ENCODE peak calls at places on chromosomes 12 and 14, in nine cellular contexts. One of them, this sample, is unnamed.

GRCh38 chr14:68794856-68795601 is 2.2 kb upstream of the ZFP36L1 start:
- DNase-seq in neural progenitor cell: peak
- DNase-seq in hepatocyte: peak
- DNase-seq in DND-41: peak
- DNase-seq in PC-9: peak
- DNase-seq in HCT116: no peak
- DNase-seq in endothelial cell of umbilical vein: peak
- DNase-seq in MM.1S: peak
- DNase-seq in PC-3: peak
- DNase-seq in this sample: peak

GRCh38 chr12:42094277-42094676 is 50.4 kb downstream of the GXYLT1 start:
- DNase-seq in HCT116: peak
- DNase-seq in MM.1S: no peak
- DNase-seq in endothelial cell of umbilical vein: peak
- DNase-seq in hepatocyte: peak
- DNase-seq in PC-3: peak
- DNase-seq in neural progenitor cell: no peak
- DNase-seq in DND-41: peak
- DNase-seq in PC-9: no peak
- DNase-seq in this sample: peak

GRCh38 chr12:43976027-43976426 is 140.1 kb downstream of the TMEM117 start:
- DNase-seq in endothelial cell of umbilical vein: no peak
- DNase-seq in PC-3: no peak
- DNase-seq in PC-9: no peak
- DNase-seq in HCT116: no peak
- DNase-seq in neural progenitor cell: no peak
- DNase-seq in MM.1S: no peak
- DNase-seq in hepatocyte: no peak
- DNase-seq in DND-41: no peak
- DNase-seq in this sample: no peak

GRCh38 chr12:52790427-52791270 is 5.3 kb downstream of the KRT3 start:
- DNase-seq in neural progenitor cell: no peak
- DNase-seq in DND-41: no peak
- DNase-seq in HCT116: no peak
- DNase-seq in PC-3: no peak
- DNase-seq in MM.1S: no peak
- DNase-seq in hepatocyte: no peak
- DNase-seq in PC-9: no peak
- DNase-seq in endothelial cell of umbilical vein: no peak
- DNase-seq in this sample: no peak

GRCh38 chr14:101397206-101397605 is 164.1 kb upstream of the DIO3 start:
- DNase-seq in hepatocyte: no peak
- DNase-seq in PC-9: no peak
- DNase-seq in PC-3: no peak
- DNase-seq in HCT116: no peak
- DNase-seq in DND-41: no peak
- DNase-seq in endothelial cell of umbilical vein: no peak
- DNase-seq in neural progenitor cell: no peak
- DNase-seq in MM.1S: no peak
- DNase-seq in this sample: no peak

GRCh38 chr14:73789996-73790581 is 61.5 kb upstream of the PTGR2 start:
- DNase-seq in DND-41: no peak
- DNase-seq in HCT116: no peak
- DNase-seq in hepatocyte: peak
- DNase-seq in MM.1S: no peak
- DNase-seq in PC-3: peak
- DNase-seq in PC-9: no peak
- DNase-seq in neural progenitor cell: no peak
- DNase-seq in endothelial cell of umbilical vein: peak
- DNase-seq in this sample: peak

GRCh38 chr14:23537351-23538048 is 14.1 kb downstream of the ZFHX2 start:
- DNase-seq in endothelial cell of umbilical vein: no peak
- DNase-seq in HCT116: no peak
- DNase-seq in hepatocyte: no peak
- DNase-seq in PC-9: no peak
- DNase-seq in neural progenitor cell: peak
- DNase-seq in MM.1S: no peak
- DNase-seq in PC-3: no peak
- DNase-seq in DND-41: no peak
- DNase-seq in this sample: no peak

GRCh38 chr14:20412422-20412821 is 879 bp downstream of the TEP1 start:
- DNase-seq in PC-9: no peak
- DNase-seq in HCT116: no peak
- DNase-seq in MM.1S: peak
- DNase-seq in hepatocyte: no peak
- DNase-seq in PC-3: no peak
- DNase-seq in neural progenitor cell: no peak
- DNase-seq in DND-41: no peak
- DNase-seq in endothelial cell of umbilical vein: peak
- DNase-seq in this sample: no peak

GRCh38 chr12:3231399-3231876 is 154.3 kb downstream of the TSPAN9 start:
- DNase-seq in neural progenitor cell: peak
- DNase-seq in PC-3: no peak
- DNase-seq in hepatocyte: no peak
- DNase-seq in MM.1S: no peak
- DNase-seq in HCT116: no peak
- DNase-seq in endothelial cell of umbilical vein: no peak
- DNase-seq in PC-9: no peak
- DNase-seq in DND-41: no peak
- DNase-seq in this sample: peak

GRCh38 chr14:92058006-92058917 is 18.4 kb upstream of the TRIP11 start:
- DNase-seq in DND-41: no peak
- DNase-seq in neural progenitor cell: no peak
- DNase-seq in hepatocyte: no peak
- DNase-seq in endothelial cell of umbilical vein: no peak
- DNase-seq in PC-3: no peak
- DNase-seq in PC-9: no peak
- DNase-seq in MM.1S: no peak
- DNase-seq in HCT116: no peak
- DNase-seq in this sample: no peak

GRCh38 chr12:88247241-88247643 is 105.1 kb downstream of the TMTC3 start:
- DNase-seq in HCT116: peak
- DNase-seq in hepatocyte: no peak
- DNase-seq in PC-9: peak
- DNase-seq in MM.1S: no peak
- DNase-seq in DND-41: no peak
- DNase-seq in endothelial cell of umbilical vein: peak
- DNase-seq in PC-3: peak
- DNase-seq in neural progenitor cell: no peak
- DNase-seq in this sample: peak

GRCh38 chr14:104393898-104394605 is 185.5 kb upstream of the C14orf180 start:
- DNase-seq in PC-9: no peak
- DNase-seq in PC-3: no peak
- DNase-seq in hepatocyte: peak
- DNase-seq in neural progenitor cell: no peak
- DNase-seq in DND-41: peak
- DNase-seq in MM.1S: peak
- DNase-seq in HCT116: no peak
- DNase-seq in endothelial cell of umbilical vein: peak
- DNase-seq in this sample: no peak

GRCh38 chr14:104393199-104393897 is 186.2 kb upstream of the C14orf180 start:
- DNase-seq in HCT116: no peak
- DNase-seq in PC-9: no peak
- DNase-seq in PC-3: no peak
- DNase-seq in neural progenitor cell: no peak
- DNase-seq in endothelial cell of umbilical vein: no peak
- DNase-seq in MM.1S: no peak
- DNase-seq in hepatocyte: no peak
- DNase-seq in DND-41: peak
- DNase-seq in this sample: no peak

GRCh38 chr14:104392001-104392395 is 187.6 kb upstream of the C14orf180 start:
- DNase-seq in HCT116: no peak
- DNase-seq in DND-41: no peak
- DNase-seq in hepatocyte: no peak
- DNase-seq in MM.1S: no peak
- DNase-seq in PC-3: no peak
- DNase-seq in endothelial cell of umbilical vein: no peak
- DNase-seq in PC-9: no peak
- DNase-seq in neural progenitor cell: no peak
- DNase-seq in this sample: no peak

GRCh38 chr14:104390941-104391901 is 188.3 kb upstream of the C14orf180 start:
- DNase-seq in neural progenitor cell: no peak
- DNase-seq in PC-3: no peak
- DNase-seq in MM.1S: no peak
- DNase-seq in endothelial cell of umbilical vein: no peak
- DNase-seq in hepatocyte: no peak
- DNase-seq in PC-9: no peak
- DNase-seq in DND-41: no peak
- DNase-seq in HCT116: no peak
- DNase-seq in this sample: no peak

DNA sequence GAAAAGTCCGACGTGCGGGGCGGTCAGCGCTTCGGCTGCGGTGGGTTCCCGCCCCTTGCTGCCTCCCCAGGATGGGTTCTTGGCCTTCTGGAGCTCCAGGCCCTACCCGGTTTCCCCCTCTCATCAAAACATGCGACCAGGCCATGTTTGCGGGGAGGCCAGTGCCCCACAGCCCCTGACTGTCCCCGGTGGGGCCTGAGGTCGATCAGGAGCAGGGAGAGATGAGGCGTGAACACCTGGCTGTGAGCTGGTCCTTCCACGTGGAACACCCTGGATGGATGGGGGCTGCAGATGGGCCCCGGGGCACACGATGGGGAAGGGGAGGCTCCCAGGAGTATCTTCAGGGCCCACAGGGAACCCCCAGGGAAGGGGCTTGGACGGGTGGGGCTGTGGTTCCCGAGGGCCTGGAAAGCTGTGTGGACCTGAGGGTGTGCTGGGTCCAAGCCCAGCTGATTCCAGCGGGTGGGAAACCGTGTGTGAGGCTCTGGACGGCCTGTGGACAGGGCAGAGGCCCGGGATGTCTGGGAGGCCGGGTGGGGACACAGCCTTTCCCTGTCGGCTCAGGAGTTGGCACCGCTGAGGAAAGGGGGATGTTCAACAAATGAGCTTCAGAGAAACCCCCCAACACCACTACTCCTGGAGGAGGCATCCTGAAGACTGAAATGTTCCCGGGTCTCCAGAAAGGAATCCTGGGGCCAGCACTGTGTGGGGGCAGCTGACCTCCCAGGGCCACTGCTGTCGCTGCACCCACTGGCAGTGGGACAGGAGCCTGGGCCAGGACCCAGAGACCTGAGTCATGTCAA is 187.0 kb upstream of the C14orf180 start:
- DNase-seq in HCT116: no peak
- DNase-seq in PC-9: no peak
- DNase-seq in PC-3: no peak
- DNase-seq in hepatocyte: no peak
- DNase-seq in neural progenitor cell: no peak
- DNase-seq in endothelial cell of umbilical vein: no peak
- DNase-seq in DND-41: no peak
- DNase-seq in MM.1S: no peak
- DNase-seq in this sample: no peak
- H3K4me3 ChIP-seq in HCT116: no peak
- H3K4me3 ChIP-seq in PC-9: no peak
- H3K4me3 ChIP-seq in PC-3: no peak
- H3K4me3 ChIP-seq in hepatocyte: no peak
- H3K4me3 ChIP-seq in neural progenitor cell: no peak
- H3K4me3 ChIP-seq in endothelial cell of umbilical vein: no peak
- H3K4me3 ChIP-seq in DND-41: no peak
- H3K4me3 ChIP-seq in MM.1S: no peak
- H3K4me3 ChIP-seq in this sample: no peak

DNA sequence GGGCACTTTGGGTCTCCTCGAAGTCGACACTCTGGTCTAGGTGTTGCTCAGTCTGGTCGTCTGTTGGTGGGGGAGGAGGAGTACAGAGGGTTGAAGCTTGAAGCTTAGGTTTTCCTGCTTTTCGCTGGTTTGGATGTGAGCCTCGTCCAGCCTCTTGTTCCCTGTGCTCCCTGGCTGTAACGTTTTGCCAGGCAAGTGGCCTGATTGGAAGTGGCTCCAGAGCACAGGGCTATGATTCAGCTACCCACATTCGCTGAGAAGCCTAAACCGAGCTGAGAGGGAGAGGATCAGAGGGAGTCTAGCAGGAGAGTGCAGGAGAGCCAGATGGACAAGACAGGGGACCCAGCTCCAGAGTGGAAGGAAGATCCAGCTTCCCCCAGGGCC is 6.1 kb downstream of the HOXC10 start:
- DNase-seq in HCT116: no peak
- DNase-seq in DND-41: no peak
- DNase-seq in endothelial cell of umbilical vein: no peak
- DNase-seq in MM.1S: no peak
- DNase-seq in PC-3: peak
- DNase-seq in hepatocyte: no peak
- DNase-seq in neural progenitor cell: no peak
- DNase-seq in PC-9: no peak
- DNase-seq in this sample: no peak
- TF ChIP-seq EZH2 in HCT116: no peak
- TF ChIP-seq EZH2 in DND-41: no peak
- TF ChIP-seq EZH2 in endothelial cell of umbilical vein: no peak
- TF ChIP-seq EZH2 in MM.1S: peak
- TF ChIP-seq EZH2 in PC-3: no peak
- TF ChIP-seq EZH2 in hepatocyte: no peak
- TF ChIP-seq EZH2 in neural progenitor cell: peak
- TF ChIP-seq EZH2 in PC-9: no peak
- TF ChIP-seq EZH2 in this sample: peak

DNA sequence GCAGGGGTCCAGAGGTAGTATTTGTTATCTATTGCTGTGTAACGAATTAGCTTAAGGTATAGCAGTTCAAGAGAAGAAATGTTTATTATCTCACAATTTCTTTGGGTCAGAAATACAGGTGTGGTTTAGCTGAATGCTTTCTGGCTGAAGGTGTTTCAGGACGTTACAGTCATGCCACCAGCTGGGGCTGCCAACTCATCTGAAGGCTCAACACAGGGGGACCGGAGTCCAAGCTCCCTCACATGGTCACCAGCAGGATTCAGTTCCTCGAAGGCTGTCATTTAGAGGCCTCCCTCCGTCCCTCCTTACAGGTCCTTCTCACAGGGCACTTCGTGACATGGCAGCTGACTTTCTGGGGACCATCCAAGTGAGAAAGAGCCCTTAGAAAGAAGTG is 37.5 kb upstream of the SINHCAF start:
- DNase-seq in HCT116: no peak
- DNase-seq in PC-3: no peak
- DNase-seq in DND-41: no peak
- DNase-seq in hepatocyte: peak
- DNase-seq in MM.1S: peak
- DNase-seq in PC-9: no peak
- DNase-seq in endothelial cell of umbilical vein: no peak
- DNase-seq in neural progenitor cell: peak
- DNase-seq in this sample: no peak
- H3K4me3 ChIP-seq in HCT116: no peak
- H3K4me3 ChIP-seq in PC-3: no peak
- H3K4me3 ChIP-seq in DND-41: no peak
- H3K4me3 ChIP-seq in hepatocyte: no peak
- H3K4me3 ChIP-seq in MM.1S: peak
- H3K4me3 ChIP-seq in PC-9: no peak
- H3K4me3 ChIP-seq in endothelial cell of umbilical vein: no peak
- H3K4me3 ChIP-seq in neural progenitor cell: no peak
- H3K4me3 ChIP-seq in this sample: no peak

DNA sequence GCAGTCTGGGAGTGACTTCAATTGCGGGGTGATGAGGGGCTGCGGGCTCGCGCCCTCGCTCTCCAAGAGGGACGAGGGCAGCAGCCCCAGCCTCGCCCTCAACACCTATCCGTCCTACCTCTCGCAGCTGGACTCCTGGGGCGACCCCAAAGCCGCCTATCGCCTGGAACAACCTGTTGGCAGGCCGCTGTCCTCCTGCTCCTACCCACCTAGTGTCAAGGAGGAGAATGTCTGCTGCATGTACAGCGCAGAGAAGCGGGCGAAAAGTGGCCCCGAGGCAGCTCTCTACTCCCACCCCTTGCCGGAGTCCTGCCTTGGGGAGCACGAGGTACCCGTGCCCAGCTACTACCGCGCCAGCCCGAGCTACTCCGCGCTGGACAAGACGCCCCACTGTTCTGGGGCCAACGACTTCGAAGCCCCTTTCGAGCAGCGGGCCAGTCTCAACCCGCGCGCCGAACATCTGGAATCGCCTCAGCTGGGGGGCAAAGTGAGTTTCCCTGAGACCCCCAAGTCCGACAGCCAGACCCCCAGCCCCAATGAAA is 483 bp downstream of the HOXC10 start:
- DNase-seq in DND-41: no peak
- DNase-seq in hepatocyte: no peak
- DNase-seq in PC-3: no peak
- DNase-seq in endothelial cell of umbilical vein: peak
- DNase-seq in neural progenitor cell: no peak
- DNase-seq in PC-9: no peak
- DNase-seq in HCT116: no peak
- DNase-seq in MM.1S: no peak
- DNase-seq in this sample: no peak
- TF ChIP-seq EZH2 in DND-41: no peak
- TF ChIP-seq EZH2 in hepatocyte: no peak
- TF ChIP-seq EZH2 in PC-3: no peak
- TF ChIP-seq EZH2 in endothelial cell of umbilical vein: no peak
- TF ChIP-seq EZH2 in neural progenitor cell: no peak
- TF ChIP-seq EZH2 in PC-9: no peak
- TF ChIP-seq EZH2 in HCT116: no peak
- TF ChIP-seq EZH2 in MM.1S: no peak
- TF ChIP-seq EZH2 in this sample: peak

This sample was measured in fibroblast of lung.